ENCODE peak calls at places on chromosomes 11 and 22, in five cellular contexts. One of them, this sample, is unnamed.

GRCh38 chr11:119419834-119420492 is 3.0 kb downstream of the THY1 start:
- DNase-seq in WERI-Rb-1: no peak
- DNase-seq in left lung: no peak
- DNase-seq in neural progenitor cell: no peak
- DNase-seq in left ventricle myocardium inferior: no peak
- DNase-seq in this sample: no peak

GRCh38 chr11:1767399-1768140 is 3.8 kb upstream of the CTSD start:
- DNase-seq in neural progenitor cell: no peak
- DNase-seq in left lung: no peak
- DNase-seq in left ventricle myocardium inferior: no peak
- DNase-seq in WERI-Rb-1: no peak
- DNase-seq in this sample: no peak

GRCh38 chr11:63802637-63803414 is 10.4 kb upstream of the SPINDOC start:
- DNase-seq in left ventricle myocardium inferior: no peak
- DNase-seq in left lung: no peak
- DNase-seq in WERI-Rb-1: no peak
- DNase-seq in neural progenitor cell: no peak
- DNase-seq in this sample: no peak

GRCh38 chr11:506950-507726 is at the start of gene RNH1:
- DNase-seq in left ventricle myocardium inferior: peak
- DNase-seq in left lung: peak
- DNase-seq in WERI-Rb-1: peak
- DNase-seq in neural progenitor cell: peak
- DNase-seq in this sample: peak

GRCh38 chr11:833849-834311 is 1.1 kb downstream of the CD151 start:
- DNase-seq in left lung: no peak
- DNase-seq in left ventricle myocardium inferior: no peak
- DNase-seq in neural progenitor cell: no peak
- DNase-seq in WERI-Rb-1: no peak
- DNase-seq in this sample: no peak

GRCh38 chr11:109552376-109552775 is 130.4 kb downstream of the C11orf87 start:
- DNase-seq in left lung: no peak
- DNase-seq in left ventricle myocardium inferior: no peak
- DNase-seq in WERI-Rb-1: no peak
- DNase-seq in neural progenitor cell: no peak
- DNase-seq in this sample: no peak

GRCh38 chr11:57323503-57324153 is 1.1 kb downstream of the TNKS1BP1 start:
- DNase-seq in left ventricle myocardium inferior: no peak
- DNase-seq in neural progenitor cell: no peak
- DNase-seq in WERI-Rb-1: no peak
- DNase-seq in left lung: no peak
- DNase-seq in this sample: no peak

GRCh38 chr11:117547188-117547831 is 219.7 kb downstream of the CEP164 start:
- DNase-seq in neural progenitor cell: peak
- DNase-seq in left lung: peak
- DNase-seq in WERI-Rb-1: no peak
- DNase-seq in left ventricle myocardium inferior: no peak
- DNase-seq in this sample: no peak

GRCh38 chr22:44402196-44403111 is 89.7 kb upstream of the SHISAL1 start:
- DNase-seq in left ventricle myocardium inferior: peak
- DNase-seq in neural progenitor cell: no peak
- DNase-seq in WERI-Rb-1: no peak
- DNase-seq in left lung: peak
- DNase-seq in this sample: no peak

GRCh38 chr11:3989251-3989650 is 105.3 kb upstream of the RRM1 start:
- DNase-seq in left ventricle myocardium inferior: no peak
- DNase-seq in neural progenitor cell: peak
- DNase-seq in left lung: peak
- DNase-seq in WERI-Rb-1: no peak
- DNase-seq in this sample: peak

GRCh38 chr11:106087815-106088435 is 10.5 kb downstream of the AASDHPPT start:
- DNase-seq in left ventricle myocardium inferior: peak
- DNase-seq in WERI-Rb-1: peak
- DNase-seq in neural progenitor cell: peak
- DNase-seq in left lung: no peak
- DNase-seq in this sample: peak

GRCh38 chr22:44709881-44710400 is 7.9 kb downstream of the PRR5 start:
- DNase-seq in left lung: no peak
- DNase-seq in WERI-Rb-1: no peak
- DNase-seq in left ventricle myocardium inferior: no peak
- DNase-seq in neural progenitor cell: no peak
- DNase-seq in this sample: no peak

GRCh38 chr11:70075836-70076235 is 2.3 kb upstream of the ANO1 start:
- DNase-seq in WERI-Rb-1: no peak
- DNase-seq in left lung: peak
- DNase-seq in left ventricle myocardium inferior: no peak
- DNase-seq in neural progenitor cell: no peak
- DNase-seq in this sample: no peak

GRCh38 chr22:19174106-19175025 is 4.2 kb downstream of the SLC25A1 start:
- DNase-seq in neural progenitor cell: peak
- DNase-seq in left ventricle myocardium inferior: no peak
- DNase-seq in WERI-Rb-1: no peak
- DNase-seq in left lung: no peak
- DNase-seq in this sample: no peak

GRCh38 chr22:43890901-43891331 is 897 bp downstream of the PNPLA5 start:
- DNase-seq in neural progenitor cell: no peak
- DNase-seq in WERI-Rb-1: no peak
- DNase-seq in left lung: no peak
- DNase-seq in left ventricle myocardium inferior: no peak
- DNase-seq in this sample: no peak

GRCh38 chr11:27696112-27696511 is 4.1 kb downstream of the BDNF start:
- DNase-seq in left lung: no peak
- DNase-seq in WERI-Rb-1: no peak
- DNase-seq in left ventricle myocardium inferior: no peak
- DNase-seq in neural progenitor cell: no peak
- DNase-seq in this sample: no peak

GRCh38 chr22:37054078-37054440 is 2.5 kb downstream of the KCTD17 start:
- DNase-seq in neural progenitor cell: no peak
- DNase-seq in WERI-Rb-1: peak
- DNase-seq in left ventricle myocardium inferior: no peak
- DNase-seq in left lung: no peak
- DNase-seq in this sample: no peak

GRCh38 chr11:84685976-84686375 is 941.2 kb downstream of the DLG2 start:
- DNase-seq in left ventricle myocardium inferior: no peak
- DNase-seq in WERI-Rb-1: no peak
- DNase-seq in neural progenitor cell: no peak
- DNase-seq in left lung: no peak
- DNase-seq in this sample: no peak

GRCh38 chr11:62547691-62548281 is 1.2 kb upstream of the AHNAK start:
- DNase-seq in neural progenitor cell: peak
- DNase-seq in left ventricle myocardium inferior: peak
- DNase-seq in WERI-Rb-1: no peak
- DNase-seq in left lung: no peak
- DNase-seq in this sample: no peak

GRCh38 chr11:12287009-12287373 is 90.4 kb upstream of the PARVA start:
- DNase-seq in WERI-Rb-1: no peak
- DNase-seq in neural progenitor cell: no peak
- DNase-seq in left lung: no peak
- DNase-seq in left ventricle myocardium inferior: no peak
- DNase-seq in this sample: no peak

GRCh38 chr22:42931421-42932196 is 74.5 kb upstream of the ARFGAP3 start:
- DNase-seq in neural progenitor cell: no peak
- DNase-seq in left ventricle myocardium inferior: no peak
- DNase-seq in left lung: no peak
- DNase-seq in WERI-Rb-1: no peak
- DNase-seq in this sample: no peak

GRCh38 chr11:96146765-96147164 is 196.2 kb downstream of the MAML2 start:
- DNase-seq in neural progenitor cell: no peak
- DNase-seq in left lung: no peak
- DNase-seq in left ventricle myocardium inferior: no peak
- DNase-seq in WERI-Rb-1: no peak
- DNase-seq in this sample: no peak

GRCh38 chr11:17610402-17610894 is 63.4 kb downstream of the OTOG start:
- DNase-seq in left ventricle myocardium inferior: no peak
- DNase-seq in neural progenitor cell: no peak
- DNase-seq in left lung: no peak
- DNase-seq in WERI-Rb-1: no peak
- DNase-seq in this sample: no peak

GRCh38 chr22:38700271-38700788 is 413 bp downstream of the JOSD1 start:
- DNase-seq in WERI-Rb-1: no peak
- DNase-seq in left ventricle myocardium inferior: peak
- DNase-seq in left lung: peak
- DNase-seq in neural progenitor cell: peak
- DNase-seq in this sample: peak

GRCh38 chr11:23570828-23571227 is 710.6 kb upstream of the CCDC179 start:
- DNase-seq in left lung: no peak
- DNase-seq in neural progenitor cell: no peak
- DNase-seq in WERI-Rb-1: no peak
- DNase-seq in left ventricle myocardium inferior: no peak
- DNase-seq in this sample: no peak

GRCh38 chr11:116948375-116948774 is 111.0 kb upstream of the APOA1 start:
- DNase-seq in left lung: no peak
- DNase-seq in neural progenitor cell: no peak
- DNase-seq in WERI-Rb-1: no peak
- DNase-seq in left ventricle myocardium inferior: no peak
- DNase-seq in this sample: no peak

GRCh38 chr11:87038235-87038960 is 664 bp downstream of the TMEM135 start:
- DNase-seq in WERI-Rb-1: no peak
- DNase-seq in left ventricle myocardium inferior: no peak
- DNase-seq in left lung: no peak
- DNase-seq in neural progenitor cell: no peak
- DNase-seq in this sample: no peak

GRCh38 chr11:112582366-112582765 is 321.7 kb upstream of the PLET1 start:
- DNase-seq in neural progenitor cell: no peak
- DNase-seq in left lung: no peak
- DNase-seq in left ventricle myocardium inferior: no peak
- DNase-seq in WERI-Rb-1: no peak
- DNase-seq in this sample: no peak

GRCh38 chr11:63871962-63872832 is 33.3 kb downstream of the MARK2 start:
- DNase-seq in left ventricle myocardium inferior: peak
- DNase-seq in neural progenitor cell: peak
- DNase-seq in WERI-Rb-1: peak
- DNase-seq in left lung: no peak
- DNase-seq in this sample: peak

GRCh38 chr22:36741204-36741793 is 34.6 kb downstream of the IFT27 start:
- DNase-seq in WERI-Rb-1: no peak
- DNase-seq in left lung: no peak
- DNase-seq in left ventricle myocardium inferior: no peak
- DNase-seq in neural progenitor cell: peak
- DNase-seq in this sample: no peak

GRCh38 chr22:38572065-38572464 is 2.1 kb upstream of the DMC1 start:
- DNase-seq in neural progenitor cell: peak
- DNase-seq in left ventricle myocardium inferior: no peak
- DNase-seq in left lung: no peak
- DNase-seq in WERI-Rb-1: peak
- DNase-seq in this sample: no peak

GRCh38 chr22:33579448-33580093 is 340.7 kb downstream of the LARGE1 start:
- DNase-seq in left lung: no peak
- DNase-seq in neural progenitor cell: peak
- DNase-seq in WERI-Rb-1: peak
- DNase-seq in left ventricle myocardium inferior: peak
- DNase-seq in this sample: peak

GRCh38 chr22:26570126-26570525 is 19.8 kb downstream of the TPST2 start:
- DNase-seq in WERI-Rb-1: no peak
- DNase-seq in neural progenitor cell: no peak
- DNase-seq in left ventricle myocardium inferior: no peak
- DNase-seq in left lung: no peak
- DNase-seq in this sample: peak

GRCh38 chr22:29947410-29948387 is 64.7 kb downstream of the MTMR3 start:
- DNase-seq in left lung: no peak
- DNase-seq in neural progenitor cell: no peak
- DNase-seq in WERI-Rb-1: no peak
- DNase-seq in left ventricle myocardium inferior: no peak
- DNase-seq in this sample: no peak

GRCh38 chr22:29940526-29940925 is 57.6 kb downstream of the MTMR3 start:
- DNase-seq in WERI-Rb-1: no peak
- DNase-seq in neural progenitor cell: no peak
- DNase-seq in left ventricle myocardium inferior: no peak
- DNase-seq in left lung: no peak
- DNase-seq in this sample: no peak

GRCh38 chr22:29946220-29946619 is 63.2 kb downstream of the MTMR3 start:
- DNase-seq in left lung: no peak
- DNase-seq in left ventricle myocardium inferior: no peak
- DNase-seq in WERI-Rb-1: no peak
- DNase-seq in neural progenitor cell: no peak
- DNase-seq in this sample: no peak

GRCh38 chr22:29945435-29945834 is 62.5 kb downstream of the MTMR3 start:
- DNase-seq in left lung: no peak
- DNase-seq in left ventricle myocardium inferior: no peak
- DNase-seq in neural progenitor cell: no peak
- DNase-seq in WERI-Rb-1: no peak
- DNase-seq in this sample: no peak

DNA sequence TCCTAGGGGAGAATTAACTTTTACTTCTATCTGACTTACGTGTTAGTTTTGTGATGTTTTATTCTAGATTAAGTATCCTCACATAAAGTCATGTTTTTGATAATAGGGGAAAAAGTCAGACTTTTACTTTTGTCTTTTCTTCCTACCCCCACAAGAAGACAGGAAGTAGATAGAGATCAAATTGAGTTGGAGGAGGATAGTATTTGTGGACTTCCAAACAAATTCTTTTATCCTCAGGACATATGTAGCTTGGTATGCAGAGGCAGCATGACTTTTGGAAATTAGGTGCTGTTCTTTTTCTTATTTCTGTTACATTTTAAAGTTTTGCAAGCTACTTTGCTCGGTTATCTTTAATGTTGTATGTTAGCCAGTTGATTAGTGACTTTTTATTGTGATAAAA is 61.4 kb downstream of the MTMR3 start:
- DNase-seq in left ventricle myocardium inferior: no peak
- DNase-seq in neural progenitor cell: no peak
- DNase-seq in left lung: no peak
- DNase-seq in WERI-Rb-1: no peak
- DNase-seq in this sample: no peak
- H3K27ac ChIP-seq in left ventricle myocardium inferior: no peak
- H3K27ac ChIP-seq in neural progenitor cell: no peak
- H3K27ac ChIP-seq in left lung: no peak
- H3K27ac ChIP-seq in WERI-Rb-1: no peak
- H3K27ac ChIP-seq in this sample: no peak

GRCh38 chr22:50471197-50471847 is 3.5 kb downstream of the SBF1 start:
- DNase-seq in WERI-Rb-1: no peak
- DNase-seq in neural progenitor cell: no peak
- DNase-seq in left lung: peak
- DNase-seq in left ventricle myocardium inferior: no peak
- DNase-seq in this sample: peak
- H3K27ac ChIP-seq in WERI-Rb-1: no peak
- H3K27ac ChIP-seq in neural progenitor cell: no peak
- H3K27ac ChIP-seq in left lung: peak
- H3K27ac ChIP-seq in left ventricle myocardium inferior: no peak
- H3K27ac ChIP-seq in this sample: peak

GRCh38 chr11:66745356-66746235 is 16.6 kb upstream of the SPTBN2 start:
- DNase-seq in left ventricle myocardium inferior: no peak
- DNase-seq in WERI-Rb-1: peak
- DNase-seq in left lung: peak
- DNase-seq in neural progenitor cell: peak
- DNase-seq in this sample: no peak
- H3K27ac ChIP-seq in left ventricle myocardium inferior: no peak
- H3K27ac ChIP-seq in WERI-Rb-1: no peak
- H3K27ac ChIP-seq in left lung: peak
- H3K27ac ChIP-seq in neural progenitor cell: no peak
- H3K27ac ChIP-seq in this sample: no peak

DNA sequence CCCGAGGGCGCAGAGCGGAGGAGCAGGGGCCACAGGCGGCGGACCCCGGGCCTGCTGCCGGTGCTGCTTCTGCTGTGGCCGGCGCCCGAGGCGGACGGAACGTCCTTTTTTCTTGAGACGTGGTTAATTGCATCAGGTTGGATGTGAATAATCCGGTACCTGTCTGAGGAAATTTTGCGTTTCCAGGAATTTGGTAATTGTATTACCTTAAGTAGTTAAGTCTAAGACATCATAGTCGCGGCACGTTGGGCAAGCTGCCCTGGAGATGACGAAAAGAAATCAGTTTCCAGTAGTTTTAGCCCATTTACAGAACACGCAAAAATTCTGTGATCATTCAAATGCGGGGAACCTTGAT is 752 bp downstream of the SPECC1L start:
- DNase-seq in neural progenitor cell: no peak
- DNase-seq in WERI-Rb-1: no peak
- DNase-seq in left ventricle myocardium inferior: no peak
- DNase-seq in left lung: no peak
- DNase-seq in this sample: no peak
- H3K27ac ChIP-seq in neural progenitor cell: peak
- H3K27ac ChIP-seq in WERI-Rb-1: peak
- H3K27ac ChIP-seq in left ventricle myocardium inferior: peak
- H3K27ac ChIP-seq in left lung: peak
- H3K27ac ChIP-seq in this sample: peak